ENCODE peak calls at places on chromosomes 16 and 17, in four cellular contexts. L, T, Q and R are unnamed samples.

GRCh38 chr17:43316522-43317142 is 82.2 kb upstream of the ARL4D start:
- DNase-seq in L (no peak), Q (no peak), T (no peak), R (peak)

GRCh38 chr17:68706351-68706750 is 105.2 kb upstream of the FAM20A start:
- DNase-seq in Q (no peak), T (no peak), L (no peak), R (no peak)

GRCh38 chr17:80718428-80718827 is 173.8 kb downstream of the RPTOR start:
- DNase-seq in L (no peak), Q (no peak), T (no peak), R (no peak)

GRCh38 chr16:87209808-87210512 is 107.2 kb downstream of the C16orf95 start:
- DNase-seq in Q (no peak), T (no peak), L (no peak), R (no peak)

GRCh38 chr17:63950940-63951907 is 19.1 kb upstream of the CD79B start:
- DNase-seq in T (no peak), Q (no peak), L (no peak), R (no peak)

GRCh38 chr17:7806592-7806991 is 27.4 kb upstream of the KDM6B start:
- DNase-seq in Q (no peak), L (no peak), T (no peak), R (no peak)

GRCh38 chr16:70589998-70590471 is 56.3 kb upstream of the IL34 start:
- DNase-seq in T (peak), Q (no peak), L (no peak), R (no peak)

GRCh38 chr17:56777859-56778258 is 55.9 kb downstream of the C17orf67 start:
- DNase-seq in T (no peak), L (no peak), Q (no peak), R (no peak)

GRCh38 chr17:31696184-31696602 is 162.9 kb downstream of the COPRS start:
- DNase-seq in L (no peak), T (peak), Q (no peak), R (peak)

GRCh38 chr17:44941712-44942331 is 5.8 kb downstream of the KIF18B start:
- DNase-seq in L (no peak), T (peak), Q (no peak), R (no peak)

GRCh38 chr17:1557355-1558095 is 5.1 kb downstream of the PITPNA start:
- DNase-seq in Q (no peak), T (no peak), L (no peak), R (no peak)

GRCh38 chr17:37406635-37407455 is at the start of the genes ACACA and TADA2A:
- DNase-seq in T (peak), Q (peak), L (peak), R (peak)

GRCh38 chr16:79647586-79647985 is 47.0 kb upstream of the MAF start:
- DNase-seq in L (no peak), T (no peak), Q (no peak), R (no peak)

GRCh38 chr17:61159415-61159814 is 240.2 kb upstream of the TBX2 start:
- DNase-seq in Q (no peak), L (no peak), T (peak), R (peak)

GRCh38 chr17:83128306-83129240 is 49.2 kb downstream of the METRNL start:
- DNase-seq in L (no peak), Q (no peak), T (no peak), R (no peak)

GRCh38 chr17:42536372-42537155 is 523 bp downstream of the NAGLU start:
- DNase-seq in Q (peak), L (peak), T (peak), R (peak)

GRCh38 chr16:74462361-74462760 is 41.1 kb upstream of the CLEC18B start:
- DNase-seq in Q (no peak), L (no peak), T (peak), R (no peak)

GRCh38 chr17:38507921-38508569 is 79.8 kb downstream of the ARHGAP23 start:
- DNase-seq in Q (no peak), T (no peak), L (no peak), R (no peak)